ENCODE peak calls at places on chromosomes 2 and 18, in seven cellular contexts. A is activated naive CD8-positive, alpha-beta T cell treated with anti-CD3 and anti-CD28 coated beads, Interleukin-2, amount 10 ng/mL, durations not matched to agents 7 days and 5 days; E is GM23248; N is NCI-H1092; Z is stimulated activated CD8-positive, alpha-beta memory T cell treated with anti-CD3 and anti-CD28 coated beads, Interleukin-7, amount 100 ng/mL, for 48 hours; R is activated CD8-positive, alpha-beta T cell treated with anti-CD3 and anti-CD28 coated beads for 36 hours; J is upper lobe of right lung. G is an unnamed sample.
A peak's percentile ranks its signal among the peaks of the same experiment; 100 is the strongest.

GRCh38 chr2:51638811-51639210 is 606.9 kb upstream of the NRXN1 start:
- DNase-seq in A (no peak), E (no peak), N (no peak), Z (no peak), R (no peak), J (no peak), G (no peak)

GRCh38 chr2:215687149-215688031 is 251.5 kb upstream of the FN1 start:
- DNase-seq in A (no peak), E (no peak), N (no peak), Z (no peak), R (no peak), J (no peak), G (no peak)

GRCh38 chr18:13513015-13513414 is 213.3 kb downstream of the FAM210A start:
- DNase-seq in A (no peak), E (no peak), N (peak; percentile 23), Z (no peak), R (peak; percentile 60), J (no peak), G (no peak)

GRCh38 chr2:69689969-69690368 is 46.4 kb upstream of the AAK1 start:
- DNase-seq in A (no peak), E (no peak), N (no peak), Z (no peak), R (no peak), J (no peak), G (no peak)

GRCh38 chr2:180722551-180723239 is 257.7 kb upstream of the UBE2E3 start:
- DNase-seq in A (no peak), E (peak; percentile 91), N (no peak), Z (no peak), R (no peak), J (no peak), G (no peak)

GRCh38 chr2:2836343-2837070 is 505.4 kb upstream of the MYT1L start:
- DNase-seq in A (no peak), E (no peak), N (no peak), Z (no peak), R (no peak), J (no peak), G (no peak)

GRCh38 chr2:173934895-173935294 is 30.3 kb downstream of the SP3 start:
- DNase-seq in A (no peak), E (no peak), N (no peak), Z (no peak), R (no peak), J (no peak), G (no peak)

GRCh38 chr2:54579682-54580349 is 123.7 kb downstream of the SPTBN1 start:
- DNase-seq in A (no peak), E (no peak), N (no peak), Z (no peak), R (peak; percentile 71), J (no peak), G (no peak)

GRCh38 chr2:208570851-208571763 is 164.5 kb downstream of the PTH2R start:
- DNase-seq in A (no peak), E (peak; percentile 2), N (no peak), Z (no peak), R (no peak), J (no peak), G (no peak)

GRCh38 chr2:15964936-15965563 is 24.7 kb downstream of the MYCN start:
- DNase-seq in A (no peak), E (no peak), N (no peak), Z (no peak), R (no peak), J (no peak), G (peak; percentile 65)

GRCh38 chr2:110755494-110756078 is 23.2 kb downstream of the ACOXL start:
- DNase-seq in A (no peak), E (peak; percentile 34), N (no peak), Z (no peak), R (no peak), J (no peak), G (no peak)

GRCh38 chr2:64873472-64873924 is 115.7 kb upstream of the SLC1A4 start:
- DNase-seq in A (peak; percentile 89), E (peak; percentile 74), N (no peak), Z (peak; percentile 57), R (peak; percentile 87), J (peak; percentile 91), G (peak; percentile 93)

GRCh38 chr2:216385478-216385877 is 13.2 kb upstream of the MARCHF4 start:
- DNase-seq in A (no peak), E (peak; percentile 15), N (no peak), Z (no peak), R (no peak), J (no peak), G (no peak)

GRCh38 chr2:18117592-18117991 is 239.1 kb downstream of the KCNS3 start:
- DNase-seq in A (no peak), E (peak; percentile 67), N (no peak), Z (no peak), R (peak; percentile 40), J (no peak), G (no peak)

GRCh38 chr2:217943379-217944321 is 59.1 kb downstream of the TNS1 start:
- DNase-seq in A (peak; percentile 73), E (peak; percentile 85), N (no peak), Z (no peak), R (peak; percentile 19), J (peak; percentile 93), G (peak; percentile 94)

GRCh38 chr18:36314098-36314497 is 16.6 kb downstream of the FHOD3 start:
- DNase-seq in A (no peak), E (peak; percentile 88), N (no peak), Z (no peak), R (no peak), J (no peak), G (no peak)

GRCh38 chr2:47260971-47261370 is 105.9 kb upstream of the STPG4 start:
- DNase-seq in A (no peak), E (no peak), N (no peak), Z (no peak), R (no peak), J (no peak), G (no peak)

GRCh38 chr18:48308027-48308635 is 101.1 kb downstream of the ZBTB7C start:
- DNase-seq in A (no peak), E (no peak), N (no peak), Z (no peak), R (no peak), J (no peak), G (peak; percentile 4)

GRCh38 chr2:47177042-47177565 is 22.0 kb upstream of the STPG4 start:
- DNase-seq in A (no peak), E (no peak), N (no peak), Z (no peak), R (no peak), J (no peak), G (no peak)

GRCh38 chr2:131641414-131642206 is 113.9 kb downstream of the CCDC74A start:
- DNase-seq in A (no peak), E (peak; percentile 52), N (no peak), Z (no peak), R (no peak), J (no peak), G (no peak)

GRCh38 chr2:105827351-105828096 is 82.8 kb downstream of the NCK2 start:
- DNase-seq in A (no peak), E (no peak), N (no peak), Z (no peak), R (peak; percentile 37), J (no peak), G (no peak)

GRCh38 chr2:88022522-88022921 is 6.2 kb upstream of the RNU2-63P start:
- DNase-seq in A (no peak), E (no peak), N (no peak), Z (no peak), R (no peak), J (no peak), G (no peak)

GRCh38 chr2:167862296-167862695 is 385.1 kb downstream of the STK39 start:
- DNase-seq in A (no peak), E (no peak), N (no peak), Z (no peak), R (no peak), J (no peak), G (no peak)

GRCh38 chr18:10072659-10073309 is 159.0 kb downstream of the VAPA start:
- DNase-seq in A (no peak), E (peak; percentile 78), N (no peak), Z (no peak), R (no peak), J (no peak), G (no peak)

G was measured in cardiac septum.